ENCODE peak calls at places on chromosomes 5 and 9, in seven cellular contexts. One of them, this sample, is unnamed.

GRCh38 chr5:56207537-56207936 is 25.6 kb downstream of the ANKRD55 start:
- DNase-seq in stimulated activated CD4-positive, alpha-beta T cell treated with anti-CD3 and anti-CD28 coated beads, Interleukin-2, amount 100 ng/mL, for 24 hours: no peak
- DNase-seq in putamen: no peak
- DNase-seq in NCI-H774: no peak
- DNase-seq in AG20443: no peak
- DNase-seq in endothelial cell: no peak
- DNase-seq in pancreas: no peak
- DNase-seq in this sample: no peak

GRCh38 chr9:129383005-129383414 is 204.9 kb upstream of the IER5L start:
- DNase-seq in NCI-H774: peak; percentile 76
- DNase-seq in putamen: no peak
- DNase-seq in AG20443: peak; percentile 48
- DNase-seq in stimulated activated CD4-positive, alpha-beta T cell treated with anti-CD3 and anti-CD28 coated beads, Interleukin-2, amount 100 ng/mL, for 24 hours: no peak
- DNase-seq in endothelial cell: no peak
- DNase-seq in pancreas: peak; percentile 91
- DNase-seq in this sample: peak; percentile 97

GRCh38 chr5:73417307-73418035 is 31.1 kb downstream of the FOXD1 start:
- DNase-seq in NCI-H774: no peak
- DNase-seq in stimulated activated CD4-positive, alpha-beta T cell treated with anti-CD3 and anti-CD28 coated beads, Interleukin-2, amount 100 ng/mL, for 24 hours: no peak
- DNase-seq in endothelial cell: no peak
- DNase-seq in AG20443: peak; percentile 26
- DNase-seq in putamen: peak; percentile 10
- DNase-seq in pancreas: no peak
- DNase-seq in this sample: no peak

GRCh38 chr9:130996672-130997394 is 12.1 kb upstream of the LAMC3 start:
- DNase-seq in putamen: no peak
- DNase-seq in endothelial cell: no peak
- DNase-seq in NCI-H774: no peak
- DNase-seq in pancreas: no peak
- DNase-seq in AG20443: no peak
- DNase-seq in stimulated activated CD4-positive, alpha-beta T cell treated with anti-CD3 and anti-CD28 coated beads, Interleukin-2, amount 100 ng/mL, for 24 hours: no peak
- DNase-seq in this sample: no peak

GRCh38 chr9:127411122-127411521 is 13.1 kb upstream of the ZNF79 start:
- DNase-seq in AG20443: no peak
- DNase-seq in putamen: no peak
- DNase-seq in stimulated activated CD4-positive, alpha-beta T cell treated with anti-CD3 and anti-CD28 coated beads, Interleukin-2, amount 100 ng/mL, for 24 hours: no peak
- DNase-seq in NCI-H774: no peak
- DNase-seq in endothelial cell: no peak
- DNase-seq in pancreas: no peak
- DNase-seq in this sample: no peak

GRCh38 chr9:132808645-132809044 is 69.4 kb downstream of the AK8 start:
- DNase-seq in NCI-H774: no peak
- DNase-seq in stimulated activated CD4-positive, alpha-beta T cell treated with anti-CD3 and anti-CD28 coated beads, Interleukin-2, amount 100 ng/mL, for 24 hours: no peak
- DNase-seq in pancreas: no peak
- DNase-seq in endothelial cell: no peak
- DNase-seq in putamen: no peak
- DNase-seq in AG20443: no peak
- DNase-seq in this sample: no peak

GRCh38 chr9:87812375-87813118 is 70.1 kb upstream of the SPATA31E1 start:
- DNase-seq in NCI-H774: no peak
- DNase-seq in pancreas: peak; percentile 31
- DNase-seq in stimulated activated CD4-positive, alpha-beta T cell treated with anti-CD3 and anti-CD28 coated beads, Interleukin-2, amount 100 ng/mL, for 24 hours: peak; percentile 41
- DNase-seq in endothelial cell: peak; percentile 36
- DNase-seq in putamen: no peak
- DNase-seq in AG20443: peak; percentile 69
- DNase-seq in this sample: peak; percentile 32

GRCh38 chr5:180463916-180464602 is 30.1 kb upstream of the CNOT6 start:
- DNase-seq in pancreas: no peak
- DNase-seq in endothelial cell: no peak
- DNase-seq in NCI-H774: no peak
- DNase-seq in stimulated activated CD4-positive, alpha-beta T cell treated with anti-CD3 and anti-CD28 coated beads, Interleukin-2, amount 100 ng/mL, for 24 hours: no peak
- DNase-seq in putamen: no peak
- DNase-seq in AG20443: no peak
- DNase-seq in this sample: no peak

GRCh38 chr5:173591300-173591622 is 25.2 kb downstream of the BOD1 start:
- DNase-seq in endothelial cell: no peak
- DNase-seq in putamen: no peak
- DNase-seq in AG20443: peak; percentile 47
- DNase-seq in NCI-H774: no peak
- DNase-seq in pancreas: no peak
- DNase-seq in stimulated activated CD4-positive, alpha-beta T cell treated with anti-CD3 and anti-CD28 coated beads, Interleukin-2, amount 100 ng/mL, for 24 hours: no peak
- DNase-seq in this sample: no peak

GRCh38 chr9:129202613-129203555 is 24.8 kb upstream of the IER5L start:
- DNase-seq in endothelial cell: peak; percentile 88
- DNase-seq in AG20443: peak; percentile 97
- DNase-seq in pancreas: peak; percentile 85
- DNase-seq in putamen: peak; percentile 80
- DNase-seq in stimulated activated CD4-positive, alpha-beta T cell treated with anti-CD3 and anti-CD28 coated beads, Interleukin-2, amount 100 ng/mL, for 24 hours: peak; percentile 93
- DNase-seq in NCI-H774: peak; percentile 85
- DNase-seq in this sample: peak; percentile 84

GRCh38 chr5:88144219-88145040 is 124.2 kb downstream of the TMEM161B start:
- DNase-seq in NCI-H774: no peak
- DNase-seq in pancreas: no peak
- DNase-seq in endothelial cell: peak; percentile 31
- DNase-seq in AG20443: no peak
- DNase-seq in putamen: peak; percentile 58
- DNase-seq in stimulated activated CD4-positive, alpha-beta T cell treated with anti-CD3 and anti-CD28 coated beads, Interleukin-2, amount 100 ng/mL, for 24 hours: no peak
- DNase-seq in this sample: no peak

GRCh38 chr5:32508806-32509805 is 64.6 kb upstream of the ZFR start:
- DNase-seq in endothelial cell: no peak
- DNase-seq in pancreas: no peak
- DNase-seq in stimulated activated CD4-positive, alpha-beta T cell treated with anti-CD3 and anti-CD28 coated beads, Interleukin-2, amount 100 ng/mL, for 24 hours: no peak
- DNase-seq in AG20443: no peak
- DNase-seq in putamen: no peak
- DNase-seq in NCI-H774: no peak
- DNase-seq in this sample: no peak

GRCh38 chr9:35923927-35924763 is 14.9 kb downstream of the SPAAR start:
- DNase-seq in AG20443: peak; percentile 89
- DNase-seq in stimulated activated CD4-positive, alpha-beta T cell treated with anti-CD3 and anti-CD28 coated beads, Interleukin-2, amount 100 ng/mL, for 24 hours: peak; percentile 58
- DNase-seq in putamen: peak; percentile 70
- DNase-seq in endothelial cell: no peak
- DNase-seq in pancreas: no peak
- DNase-seq in NCI-H774: no peak
- DNase-seq in this sample: no peak

GRCh38 chr9:125932012-125932411 is 184.8 kb downstream of the PBX3 start:
- DNase-seq in AG20443: peak; percentile 89
- DNase-seq in stimulated activated CD4-positive, alpha-beta T cell treated with anti-CD3 and anti-CD28 coated beads, Interleukin-2, amount 100 ng/mL, for 24 hours: no peak
- DNase-seq in endothelial cell: no peak
- DNase-seq in putamen: peak; percentile 54
- DNase-seq in NCI-H774: no peak
- DNase-seq in pancreas: no peak
- DNase-seq in this sample: peak; percentile 86

GRCh38 chr5:5144441-5144840 is 4.3 kb downstream of the ADAMTS16 start:
- DNase-seq in putamen: no peak
- DNase-seq in stimulated activated CD4-positive, alpha-beta T cell treated with anti-CD3 and anti-CD28 coated beads, Interleukin-2, amount 100 ng/mL, for 24 hours: no peak
- DNase-seq in endothelial cell: no peak
- DNase-seq in pancreas: no peak
- DNase-seq in AG20443: no peak
- DNase-seq in NCI-H774: no peak
- DNase-seq in this sample: no peak

GRCh38 chr9:88871669-88872068 is 119.6 kb upstream of the S1PR3 start:
- DNase-seq in endothelial cell: no peak
- DNase-seq in pancreas: no peak
- DNase-seq in stimulated activated CD4-positive, alpha-beta T cell treated with anti-CD3 and anti-CD28 coated beads, Interleukin-2, amount 100 ng/mL, for 24 hours: no peak
- DNase-seq in NCI-H774: no peak
- DNase-seq in putamen: no peak
- DNase-seq in AG20443: no peak
- DNase-seq in this sample: no peak

GRCh38 chr9:124013263-124014211 is 2.0 kb downstream of the LHX2 start:
- DNase-seq in AG20443: no peak
- DNase-seq in endothelial cell: peak; percentile 27
- DNase-seq in putamen: no peak
- DNase-seq in pancreas: no peak
- DNase-seq in stimulated activated CD4-positive, alpha-beta T cell treated with anti-CD3 and anti-CD28 coated beads, Interleukin-2, amount 100 ng/mL, for 24 hours: no peak
- DNase-seq in NCI-H774: no peak
- DNase-seq in this sample: peak; percentile 75

GRCh38 chr9:711761-712523 is 129.6 kb upstream of the DMRT1 start:
- DNase-seq in AG20443: no peak
- DNase-seq in stimulated activated CD4-positive, alpha-beta T cell treated with anti-CD3 and anti-CD28 coated beads, Interleukin-2, amount 100 ng/mL, for 24 hours: no peak
- DNase-seq in NCI-H774: no peak
- DNase-seq in putamen: no peak
- DNase-seq in pancreas: no peak
- DNase-seq in endothelial cell: no peak
- DNase-seq in this sample: no peak

GRCh38 chr9:13707635-13708410 is 428.3 kb upstream of the MPDZ start:
- DNase-seq in putamen: no peak
- DNase-seq in stimulated activated CD4-positive, alpha-beta T cell treated with anti-CD3 and anti-CD28 coated beads, Interleukin-2, amount 100 ng/mL, for 24 hours: no peak
- DNase-seq in pancreas: no peak
- DNase-seq in NCI-H774: no peak
- DNase-seq in endothelial cell: no peak
- DNase-seq in AG20443: no peak
- DNase-seq in this sample: peak; percentile 0

GRCh38 chr5:33854733-33855151 is 37.0 kb downstream of the ADAMTS12 start:
- DNase-seq in NCI-H774: no peak
- DNase-seq in stimulated activated CD4-positive, alpha-beta T cell treated with anti-CD3 and anti-CD28 coated beads, Interleukin-2, amount 100 ng/mL, for 24 hours: no peak
- DNase-seq in endothelial cell: no peak
- DNase-seq in putamen: no peak
- DNase-seq in pancreas: no peak
- DNase-seq in AG20443: peak; percentile 47
- DNase-seq in this sample: no peak

GRCh38 chr9:120916573-120916972 is 10.0 kb downstream of the TRAF1 start:
- DNase-seq in pancreas: no peak
- DNase-seq in AG20443: peak; percentile 75
- DNase-seq in putamen: peak; percentile 56
- DNase-seq in NCI-H774: no peak
- DNase-seq in endothelial cell: no peak
- DNase-seq in stimulated activated CD4-positive, alpha-beta T cell treated with anti-CD3 and anti-CD28 coated beads, Interleukin-2, amount 100 ng/mL, for 24 hours: no peak
- DNase-seq in this sample: no peak

GRCh38 chr9:100472725-100473261 is at the start of gene TMEFF1:
- DNase-seq in stimulated activated CD4-positive, alpha-beta T cell treated with anti-CD3 and anti-CD28 coated beads, Interleukin-2, amount 100 ng/mL, for 24 hours: peak; percentile 39
- DNase-seq in pancreas: peak; percentile 18
- DNase-seq in AG20443: peak; percentile 91
- DNase-seq in putamen: peak; percentile 84
- DNase-seq in NCI-H774: peak; percentile 34
- DNase-seq in endothelial cell: peak; percentile 87
- DNase-seq in this sample: peak; percentile 49

GRCh38 chr9:70747335-70747734 is 332.9 kb upstream of the KLF9 start:
- DNase-seq in stimulated activated CD4-positive, alpha-beta T cell treated with anti-CD3 and anti-CD28 coated beads, Interleukin-2, amount 100 ng/mL, for 24 hours: no peak
- DNase-seq in NCI-H774: no peak
- DNase-seq in AG20443: no peak
- DNase-seq in pancreas: no peak
- DNase-seq in endothelial cell: no peak
- DNase-seq in putamen: no peak
- DNase-seq in this sample: no peak

GRCh38 chr9:136949239-136949816 is 2.7 kb upstream of the LCN12 start:
- DNase-seq in pancreas: no peak
- DNase-seq in putamen: no peak
- DNase-seq in NCI-H774: no peak
- DNase-seq in AG20443: no peak
- DNase-seq in stimulated activated CD4-positive, alpha-beta T cell treated with anti-CD3 and anti-CD28 coated beads, Interleukin-2, amount 100 ng/mL, for 24 hours: no peak
- DNase-seq in endothelial cell: no peak
- DNase-seq in this sample: peak; percentile 88

GRCh38 chr9:21764736-21765245 is 37.6 kb upstream of the MTAP start:
- DNase-seq in NCI-H774: no peak
- DNase-seq in pancreas: no peak
- DNase-seq in stimulated activated CD4-positive, alpha-beta T cell treated with anti-CD3 and anti-CD28 coated beads, Interleukin-2, amount 100 ng/mL, for 24 hours: no peak
- DNase-seq in putamen: no peak
- DNase-seq in endothelial cell: no peak
- DNase-seq in AG20443: peak; percentile 22
- DNase-seq in this sample: no peak

GRCh38 chr9:89079421-89079820 is 88.2 kb downstream of the S1PR3 start:
- DNase-seq in endothelial cell: no peak
- DNase-seq in putamen: no peak
- DNase-seq in pancreas: no peak
- DNase-seq in NCI-H774: no peak
- DNase-seq in AG20443: no peak
- DNase-seq in stimulated activated CD4-positive, alpha-beta T cell treated with anti-CD3 and anti-CD28 coated beads, Interleukin-2, amount 100 ng/mL, for 24 hours: no peak
- DNase-seq in this sample: no peak

GRCh38 chr5:65862384-65862783 is 64.0 kb upstream of the ERBIN start:
- DNase-seq in pancreas: no peak
- DNase-seq in stimulated activated CD4-positive, alpha-beta T cell treated with anti-CD3 and anti-CD28 coated beads, Interleukin-2, amount 100 ng/mL, for 24 hours: no peak
- DNase-seq in AG20443: no peak
- DNase-seq in putamen: no peak
- DNase-seq in endothelial cell: no peak
- DNase-seq in NCI-H774: no peak
- DNase-seq in this sample: no peak

GRCh38 chr5:8895599-8895998 is 650.3 kb downstream of the SEMA5A start:
- DNase-seq in AG20443: no peak
- DNase-seq in putamen: no peak
- DNase-seq in NCI-H774: no peak
- DNase-seq in pancreas: no peak
- DNase-seq in endothelial cell: no peak
- DNase-seq in stimulated activated CD4-positive, alpha-beta T cell treated with anti-CD3 and anti-CD28 coated beads, Interleukin-2, amount 100 ng/mL, for 24 hours: no peak
- DNase-seq in this sample: no peak

GRCh38 chr9:128787583-128788156 is 617 bp downstream of the TBC1D13 start:
- DNase-seq in NCI-H774: no peak
- DNase-seq in AG20443: peak; percentile 49
- DNase-seq in pancreas: no peak
- DNase-seq in endothelial cell: no peak
- DNase-seq in putamen: no peak
- DNase-seq in stimulated activated CD4-positive, alpha-beta T cell treated with anti-CD3 and anti-CD28 coated beads, Interleukin-2, amount 100 ng/mL, for 24 hours: peak; percentile 31
- DNase-seq in this sample: peak; percentile 41

GRCh38 chr9:18798518-18799290 is 234.3 kb downstream of the SAXO1 start:
- DNase-seq in NCI-H774: no peak
- DNase-seq in putamen: no peak
- DNase-seq in endothelial cell: no peak
- DNase-seq in AG20443: no peak
- DNase-seq in pancreas: no peak
- DNase-seq in stimulated activated CD4-positive, alpha-beta T cell treated with anti-CD3 and anti-CD28 coated beads, Interleukin-2, amount 100 ng/mL, for 24 hours: no peak
- DNase-seq in this sample: no peak

GRCh38 chr9:127776195-127776918 is 2.1 kb downstream of the SH2D3C start:
- DNase-seq in putamen: no peak
- DNase-seq in stimulated activated CD4-positive, alpha-beta T cell treated with anti-CD3 and anti-CD28 coated beads, Interleukin-2, amount 100 ng/mL, for 24 hours: peak; percentile 73
- DNase-seq in AG20443: no peak
- DNase-seq in endothelial cell: peak; percentile 43
- DNase-seq in NCI-H774: no peak
- DNase-seq in pancreas: no peak
- DNase-seq in this sample: peak; percentile 57

GRCh38 chr5:143019614-143020515 is 249.7 kb downstream of the ARHGAP26 start:
- DNase-seq in AG20443: no peak
- DNase-seq in NCI-H774: no peak
- DNase-seq in putamen: no peak
- DNase-seq in endothelial cell: no peak
- DNase-seq in stimulated activated CD4-positive, alpha-beta T cell treated with anti-CD3 and anti-CD28 coated beads, Interleukin-2, amount 100 ng/mL, for 24 hours: no peak
- DNase-seq in pancreas: no peak
- DNase-seq in this sample: peak; percentile 45

GRCh38 chr9:16028516-16028915 is 475.7 kb downstream of the CCDC171 start:
- DNase-seq in AG20443: no peak
- DNase-seq in pancreas: no peak
- DNase-seq in putamen: no peak
- DNase-seq in NCI-H774: no peak
- DNase-seq in stimulated activated CD4-positive, alpha-beta T cell treated with anti-CD3 and anti-CD28 coated beads, Interleukin-2, amount 100 ng/mL, for 24 hours: no peak
- DNase-seq in endothelial cell: no peak
- DNase-seq in this sample: no peak

GRCh38 chr9:11319477-11320060 is 706.8 kb upstream of the PTPRD start:
- DNase-seq in pancreas: no peak
- DNase-seq in endothelial cell: peak; percentile 25
- DNase-seq in NCI-H774: peak; percentile 53
- DNase-seq in putamen: peak; percentile 30
- DNase-seq in AG20443: no peak
- DNase-seq in stimulated activated CD4-positive, alpha-beta T cell treated with anti-CD3 and anti-CD28 coated beads, Interleukin-2, amount 100 ng/mL, for 24 hours: no peak
- DNase-seq in this sample: peak; percentile 45

GRCh38 chr9:94867281-94867841 is 140.9 kb downstream of the AOPEP start:
- DNase-seq in NCI-H774: no peak
- DNase-seq in putamen: no peak
- DNase-seq in pancreas: peak; percentile 59
- DNase-seq in endothelial cell: no peak
- DNase-seq in stimulated activated CD4-positive, alpha-beta T cell treated with anti-CD3 and anti-CD28 coated beads, Interleukin-2, amount 100 ng/mL, for 24 hours: no peak
- DNase-seq in AG20443: peak; percentile 61
- DNase-seq in this sample: peak; percentile 92

GRCh38 chr5:132462856-132463745 is 27.5 kb downstream of the IRF1 start:
- DNase-seq in endothelial cell: no peak
- DNase-seq in pancreas: no peak
- DNase-seq in putamen: no peak
- DNase-seq in NCI-H774: no peak
- DNase-seq in stimulated activated CD4-positive, alpha-beta T cell treated with anti-CD3 and anti-CD28 coated beads, Interleukin-2, amount 100 ng/mL, for 24 hours: no peak
- DNase-seq in AG20443: no peak
- DNase-seq in this sample: no peak

GRCh38 chr5:111134080-111134479 is 41.9 kb downstream of the WDR36 start:
- DNase-seq in pancreas: no peak
- DNase-seq in NCI-H774: no peak
- DNase-seq in putamen: no peak
- DNase-seq in stimulated activated CD4-positive, alpha-beta T cell treated with anti-CD3 and anti-CD28 coated beads, Interleukin-2, amount 100 ng/mL, for 24 hours: no peak
- DNase-seq in endothelial cell: no peak
- DNase-seq in AG20443: peak; percentile 30
- DNase-seq in this sample: no peak

GRCh38 chr9:89576404-89576824 is 28.4 kb upstream of the GADD45G start:
- DNase-seq in pancreas: peak; percentile 10
- DNase-seq in endothelial cell: no peak
- DNase-seq in AG20443: no peak
- DNase-seq in putamen: no peak
- DNase-seq in stimulated activated CD4-positive, alpha-beta T cell treated with anti-CD3 and anti-CD28 coated beads, Interleukin-2, amount 100 ng/mL, for 24 hours: no peak
- DNase-seq in NCI-H774: no peak
- DNase-seq in this sample: peak; percentile 37